ENCODE peak calls at places on chromosomes 13 and 19, in five cellular contexts. F is heart left ventricle, V is thoracic aorta, B is cardiac muscle cell, X is A549. G is an unnamed sample.

GRCh38 chr13:110920038-110920437 is 5.2 kb upstream of the ANKRD10 start:
- DNase-seq in X (no peak), B (no peak), V (no peak), F (peak), G (no peak)

GRCh38 chr13:79686441-79686840 is 205.5 kb downstream of the NDFIP2 start:
- DNase-seq in F (no peak), X (no peak), V (no peak), B (peak), G (no peak)

GRCh38 chr19:9075064-9075964 is 11.5 kb upstream of the OR1M1 start:
- DNase-seq in B (peak), F (peak), X (peak), V (peak), G (peak)

GRCh38 chr19:50803633-50804419 is 13.6 kb downstream of the ACP4 start:
- DNase-seq in F (no peak), B (peak), V (no peak), X (no peak), G (no peak)

GRCh38 chr13:51645154-51645650 is 60.9 kb downstream of the WDFY2 start:
- DNase-seq in V (no peak), X (peak), F (no peak), B (peak), G (peak)

GRCh38 chr19:44587863-44588752 is 25.3 kb upstream of the IGSF23 start:
- DNase-seq in B (peak), V (no peak), X (peak), F (no peak), G (peak)

GRCh38 chr19:47512183-47512947 is 2.5 kb downstream of the NAPA start:
- DNase-seq in F (no peak), V (no peak), B (peak), X (peak), G (no peak)

GRCh38 chr19:51702754-51703654 is 9.9 kb downstream of the SPACA6 start:
- DNase-seq in V (no peak), F (no peak), B (no peak), X (no peak), G (no peak)

GRCh38 chr13:98315466-98315865 is 138.4 kb upstream of the RNF113B start:
- DNase-seq in B (peak), X (no peak), F (peak), V (no peak), G (no peak)

GRCh38 chr19:44809856-44810554 is 1.1 kb downstream of the BCAM start:
- DNase-seq in F (no peak), V (no peak), X (no peak), B (no peak), G (peak)

GRCh38 chr19:18044825-18045304 is 36.9 kb downstream of the ARRDC2 start:
- DNase-seq in F (peak), V (no peak), X (peak), B (peak), G (no peak)

GRCh38 chr19:40612831-40613668 is 11.9 kb downstream of the LTBP4 start:
- DNase-seq in B (peak), X (peak), V (no peak), F (peak), G (peak)

GRCh38 chr13:109479991-109480696 is 306.2 kb downstream of the IRS2 start:
- DNase-seq in V (peak), B (peak), X (no peak), F (peak), G (no peak)

GRCh38 chr19:32652893-32653625 is 21.9 kb downstream of the ANKRD27 start:
- DNase-seq in X (no peak), F (peak), B (peak), V (no peak), G (no peak)

GRCh38 chr19:1181606-1182005 is 7.5 kb upstream of the SBNO2 start:
- DNase-seq in X (no peak), F (no peak), V (no peak), B (no peak), G (no peak)

GRCh38 chr19:45049073-45049736 is 10.4 kb downstream of the CLASRP start:
- DNase-seq in X (no peak), F (peak), V (no peak), B (no peak), G (no peak)

GRCh38 chr13:48431987-48432615 is 19.2 kb upstream of the LPAR6 start:
- DNase-seq in X (no peak), B (peak), V (no peak), F (no peak), G (no peak)

GRCh38 chr13:109655206-109655600 is 131.2 kb downstream of the IRS2 start:
- DNase-seq in X (no peak), V (no peak), B (peak), F (no peak), G (no peak)

GRCh38 chr13:93227280-93227905 is 786 bp downstream of the GPC6 start:
- DNase-seq in F (peak), V (no peak), X (peak), B (peak), G (no peak)

GRCh38 chr13:112056284-112056727 is 10.6 kb upstream of the SOX1 start:
- DNase-seq in X (no peak), F (no peak), V (no peak), B (no peak), G (no peak)

GRCh38 chr19:49713236-49713845 is 22.4 kb downstream of the CPT1C start:
- DNase-seq in B (no peak), F (no peak), V (no peak), X (no peak), G (peak)

GRCh38 chr13:63190219-63190618 is 1774.6 kb upstream of the PCDH20 start:
- DNase-seq in F (no peak), X (no peak), V (no peak), B (no peak), G (no peak)

GRCh38 chr13:94390881-94391280 is 88.6 kb downstream of the DCT start:
- DNase-seq in X (no peak), F (no peak), V (no peak), B (peak), G (no peak)

GRCh38 chr19:4676955-4677731 is 7.0 kb upstream of the MYDGF start:
- DNase-seq in X (peak), V (no peak), F (peak), B (peak), G (peak)

GRCh38 chr13:59531571-59532091 is 632.1 kb downstream of the DIAPH3 start:
- DNase-seq in B (peak), X (peak), F (peak), V (peak), G (peak)

DNA sequence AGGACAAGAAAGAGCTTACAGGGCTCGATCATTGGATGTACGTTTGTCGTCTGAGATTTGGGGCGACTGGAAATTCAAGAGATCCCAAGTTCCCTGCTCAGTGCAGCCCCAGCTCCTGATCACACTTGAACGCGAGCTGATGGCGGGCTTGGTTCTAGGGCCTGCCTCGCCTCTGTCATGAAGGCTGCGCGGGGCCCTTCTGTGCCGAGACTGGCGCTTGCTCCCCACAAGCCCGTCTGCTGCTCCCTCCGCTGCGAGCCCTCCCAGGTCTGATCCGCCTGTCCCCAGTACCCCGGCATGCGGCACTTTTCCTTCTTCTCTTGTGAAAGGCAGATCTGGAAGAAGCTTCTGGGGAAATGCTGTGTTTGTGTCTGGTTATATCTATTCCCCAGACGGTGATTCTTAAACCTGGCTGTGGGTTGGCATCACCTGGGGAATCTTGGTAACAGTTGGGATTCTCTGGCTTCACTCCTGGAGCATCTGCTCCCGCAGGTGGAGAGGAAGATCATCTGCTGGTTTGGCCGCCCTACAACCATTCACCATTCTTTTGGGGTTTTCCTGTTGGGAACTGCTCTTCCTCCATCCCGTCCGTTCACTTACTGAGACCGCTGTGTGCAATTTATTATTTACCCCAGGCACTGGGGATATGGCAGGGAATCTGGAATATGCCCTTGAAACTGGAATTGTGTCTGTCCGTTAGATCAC is 43.6 kb downstream of the SIPA1L3 start:
- DNase-seq in B (no peak), F (no peak), V (no peak), X (no peak), G (no peak)
- H3K27ac ChIP-seq in B (no peak), F (no peak), V (no peak), X (peak), G (no peak)

DNA sequence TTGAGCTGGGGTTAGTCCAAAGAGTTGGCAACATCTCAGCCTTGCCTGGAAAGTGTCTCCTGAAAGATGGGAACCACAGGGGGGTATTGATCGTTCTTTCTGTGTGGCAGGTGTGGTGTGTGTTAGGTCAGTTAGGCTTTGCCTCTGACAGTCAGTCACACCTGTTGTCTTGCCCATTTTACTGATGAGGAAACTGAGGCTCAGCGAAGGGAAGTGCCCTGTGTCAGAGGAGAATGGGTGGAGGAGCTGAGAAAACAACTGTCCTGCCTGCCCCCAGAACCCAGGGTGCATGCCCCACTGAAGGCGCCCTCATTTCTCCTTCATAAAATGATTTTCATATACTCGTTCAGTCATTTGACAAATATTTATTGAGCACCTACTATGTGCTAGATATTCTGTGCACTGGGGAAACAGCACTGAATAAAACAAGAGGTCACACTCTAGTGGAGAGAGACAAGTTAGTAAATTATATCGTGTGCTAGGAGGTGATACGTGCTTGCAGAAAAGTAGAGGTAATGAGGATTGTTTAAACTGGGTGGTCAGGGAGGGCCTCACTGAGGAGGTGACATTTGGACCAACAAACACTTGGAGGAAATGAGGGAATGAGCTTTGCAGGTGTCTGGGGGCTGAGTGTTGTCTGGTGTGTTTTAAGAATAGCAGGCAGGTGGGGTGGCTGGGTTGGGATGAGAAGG is 1.6 kb downstream of the FXYD5 start:
- DNase-seq in F (no peak), B (no peak), X (no peak), V (no peak), G (no peak)
- TF ChIP-seq CTCF in F (no peak), B (no peak), X (no peak), V (no peak), G (no peak)

GRCh38 chr13:73061478-73062275 is 2.9 kb downstream of the KLF5 start:
- DNase-seq in B (no peak), F (no peak), X (no peak), V (no peak), G (no peak)

GRCh38 chr13:73059460-73060250 is 850 bp downstream of the KLF5 start:
- DNase-seq in B (no peak), F (peak), X (no peak), V (no peak), G (no peak)

GRCh38 chr13:73058741-73059459 is at the start of gene KLF5:
- DNase-seq in V (peak), B (peak), F (peak), X (peak), G (peak)

GRCh38 chr13:73062368-73062767 is 3.6 kb downstream of the KLF5 start:
- DNase-seq in F (no peak), B (no peak), X (no peak), V (no peak), G (no peak)

GRCh38 chr13:73060251-73061160 is 1.7 kb downstream of the KLF5 start:
- DNase-seq in B (peak), F (peak), X (no peak), V (no peak), G (peak)
- H3K27ac ChIP-seq in B (no peak), F (peak), X (peak), V (peak), G (peak)

DNA sequence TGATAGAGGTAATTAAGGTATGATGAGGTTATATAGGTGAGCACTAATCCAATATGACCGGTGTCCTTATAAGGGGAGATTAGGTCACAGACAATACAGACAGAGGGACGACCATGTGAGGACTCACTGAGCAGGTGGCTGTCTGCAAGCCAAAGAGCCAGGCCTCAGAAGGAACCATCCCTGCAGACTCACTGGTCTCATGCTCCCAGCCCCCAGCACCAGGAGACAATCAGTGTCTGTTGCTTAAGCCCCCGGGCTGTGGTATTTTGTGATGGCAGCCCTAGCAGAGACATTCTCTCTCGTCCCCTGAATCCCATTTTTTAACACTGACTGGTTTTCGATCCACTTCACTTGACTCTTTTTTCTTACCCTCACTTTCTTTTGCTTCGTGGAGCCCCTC is 51.9 kb upstream of the PABPC3 start:
- DNase-seq in B (no peak), F (no peak), X (no peak), V (no peak), G (no peak)
- TF ChIP-seq CTCF in B (no peak), F (no peak), X (no peak), V (no peak), G (no peak)

DNA sequence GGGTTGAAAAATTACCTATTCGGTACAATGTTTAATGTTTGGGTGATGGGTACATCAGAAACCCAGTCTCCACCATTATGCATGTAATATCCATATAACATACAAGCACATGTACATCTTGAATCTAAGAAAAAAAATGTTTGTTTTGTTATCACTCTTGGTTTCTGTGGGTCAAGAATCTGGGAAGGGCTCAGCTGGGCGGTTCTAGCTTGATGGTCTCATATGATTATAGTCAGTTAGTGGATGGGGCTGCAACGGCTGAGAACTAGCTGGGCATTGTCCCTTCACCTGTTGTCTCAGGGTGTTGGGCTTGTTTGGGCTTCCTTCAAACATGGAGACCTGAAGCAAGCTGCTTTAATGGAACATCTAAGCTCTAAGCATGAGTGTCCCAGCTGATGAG is 4.7 kb downstream of the ADGRE3 start:
- DNase-seq in B (no peak), V (no peak), F (no peak), X (no peak), G (no peak)
- H3K27ac ChIP-seq in B (no peak), V (no peak), F (no peak), X (no peak), G (no peak)

GRCh38 chr19:16320987-16321386 is 3.6 kb upstream of the KLF2 start:
- DNase-seq in V (no peak), F (no peak), X (no peak), B (no peak), G (no peak)

GRCh38 chr19:16315825-16316505 is 8.7 kb upstream of the KLF2 start:
- DNase-seq in F (peak), B (peak), V (no peak), X (no peak), G (peak)

GRCh38 chr19:16323532-16323931 is 1.1 kb upstream of the KLF2 start:
- DNase-seq in B (no peak), V (no peak), X (no peak), F (no peak), G (no peak)

GRCh38 chr19:16316506-16316882 is 8.1 kb upstream of the KLF2 start:
- DNase-seq in V (no peak), X (no peak), F (no peak), B (no peak), G (no peak)

GRCh38 chr19:16319466-16319865 is 5.2 kb upstream of the KLF2 start:
- DNase-seq in B (peak), F (peak), X (no peak), V (no peak), G (no peak)
- TF ChIP-seq CTCF in B (no peak), F (no peak), X (no peak), V (no peak), G (no peak)

GRCh38 chr13:101627556-101627943 is 175.1 kb downstream of the ITGBL1 start:
- DNase-seq in B (no peak), X (peak), F (no peak), V (no peak), G (no peak)
- H3K27ac ChIP-seq in B (no peak), X (peak), F (no peak), V (peak), G (no peak)

GRCh38 chr13:23620211-23620610 is 50.0 kb downstream of the TNFRSF19 start:
- DNase-seq in V (no peak), B (no peak), F (no peak), X (no peak), G (no peak)
- TF ChIP-seq CTCF in V (no peak), B (no peak), F (no peak), X (no peak), G (no peak)

GRCh38 chr13:99315186-99315585 is 8.0 kb upstream of the GPR183 start:
- DNase-seq in V (no peak), X (no peak), B (no peak), F (no peak), G (no peak)

GRCh38 chr13:99316224-99316623 is 9.0 kb upstream of the GPR183 start:
- DNase-seq in F (no peak), B (no peak), X (no peak), V (no peak), G (no peak)

GRCh38 chr13:99314640-99315176 is 7.5 kb upstream of the GPR183 start:
- DNase-seq in B (peak), F (no peak), V (no peak), X (no peak), G (no peak)

GRCh38 chr13:99313941-99314340 is 6.7 kb upstream of the GPR183 start:
- DNase-seq in F (no peak), B (no peak), X (no peak), V (no peak), G (no peak)

DNA sequence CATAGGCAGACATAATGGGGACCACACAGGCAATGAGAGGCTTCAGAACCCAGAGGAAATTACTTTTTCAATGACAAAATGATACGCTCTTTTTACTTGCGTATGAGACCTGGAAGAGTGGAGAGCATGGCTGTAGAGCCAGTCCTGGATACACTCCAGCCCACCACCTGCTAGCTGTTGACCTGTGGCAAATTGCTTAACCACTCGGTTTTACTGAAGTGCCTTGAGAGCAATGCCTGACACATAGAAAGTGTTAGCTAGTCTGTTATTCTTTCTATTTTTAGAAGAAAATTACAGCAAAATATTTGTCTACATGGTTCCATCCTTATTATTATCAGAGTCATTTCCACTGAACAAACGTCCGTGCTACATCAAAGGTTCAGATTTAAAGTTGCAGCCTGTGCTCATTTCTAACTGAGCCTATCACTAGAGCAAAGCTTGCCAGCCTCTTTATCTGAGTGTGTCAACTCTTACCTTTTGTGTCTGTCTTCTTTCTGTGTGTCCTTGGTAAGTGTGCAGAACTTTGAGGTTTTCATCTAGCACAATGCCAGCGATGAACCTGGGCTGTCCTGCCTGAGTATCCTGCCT is 9.6 kb upstream of the GPR183 start:
- DNase-seq in X (no peak), B (no peak), V (no peak), F (no peak), G (no peak)
- H3K27ac ChIP-seq in X (no peak), B (no peak), V (no peak), F (no peak), G (no peak)

DNA sequence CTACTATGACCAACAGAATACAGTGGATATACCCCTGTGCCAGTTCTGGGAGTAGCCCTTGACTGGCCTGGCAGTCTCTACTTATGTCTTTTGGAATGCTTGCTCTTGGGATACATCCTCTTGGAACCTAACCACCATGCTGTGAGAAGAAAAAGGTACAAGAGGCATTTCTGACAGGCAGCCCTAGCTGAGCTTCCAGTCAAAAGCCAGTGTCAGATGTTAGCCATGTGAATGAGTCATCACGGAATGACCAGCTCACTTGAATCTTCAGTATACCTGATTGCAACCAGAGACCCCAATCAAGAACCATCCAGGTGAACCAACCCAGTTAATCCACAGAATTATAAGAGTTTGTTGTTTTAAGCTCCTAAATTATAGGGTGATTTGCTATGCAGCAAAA is 4.1 kb downstream of the CCDC169 start:
- DNase-seq in F (no peak), X (no peak), V (no peak), B (no peak), G (no peak)
- TF ChIP-seq CTCF in F (no peak), X (no peak), V (no peak), B (no peak), G (no peak)